ENCODE peak calls at places on chromosomes 12 and 14, in five cellular contexts. One of them, this sample, is unnamed.

GRCh38 chr14:57209561-57209960 is 59.1 kb downstream of the EXOC5 start:
- DNase-seq in IMR-90: peak
- DNase-seq in mesenchymal stem cell: peak
- DNase-seq in H9: no peak
- DNase-seq in neuronal stem cell: no peak
- DNase-seq in this sample: peak

GRCh38 chr14:27623782-27624181 is 1025.9 kb upstream of the NOVA1 start:
- DNase-seq in IMR-90: no peak
- DNase-seq in H9: no peak
- DNase-seq in neuronal stem cell: no peak
- DNase-seq in mesenchymal stem cell: no peak
- DNase-seq in this sample: no peak

GRCh38 chr14:70530417-70530816 is 4.4 kb downstream of the ADAM20 start:
- DNase-seq in IMR-90: no peak
- DNase-seq in mesenchymal stem cell: no peak
- DNase-seq in neuronal stem cell: no peak
- DNase-seq in H9: no peak
- DNase-seq in this sample: no peak

GRCh38 chr14:50000215-50001145 is 107.6 kb downstream of the ARF6 start:
- DNase-seq in H9: peak
- DNase-seq in IMR-90: peak
- DNase-seq in mesenchymal stem cell: peak
- DNase-seq in neuronal stem cell: no peak
- DNase-seq in this sample: peak

GRCh38 chr14:64293976-64294671 is at the start of gene ESR2:
- DNase-seq in mesenchymal stem cell: peak
- DNase-seq in IMR-90: peak
- DNase-seq in H9: peak
- DNase-seq in neuronal stem cell: peak
- DNase-seq in this sample: peak

GRCh38 chr14:90253826-90254225 is 2.5 kb upstream of the PSMC1 start:
- DNase-seq in mesenchymal stem cell: no peak
- DNase-seq in H9: no peak
- DNase-seq in IMR-90: no peak
- DNase-seq in neuronal stem cell: no peak
- DNase-seq in this sample: no peak

GRCh38 chr12:13039557-13039956 is 4.6 kb upstream of the FAM234B start:
- DNase-seq in H9: no peak
- DNase-seq in mesenchymal stem cell: no peak
- DNase-seq in IMR-90: no peak
- DNase-seq in neuronal stem cell: no peak
- DNase-seq in this sample: no peak

GRCh38 chr14:106372870-106373657 is 846.7 kb downstream of the TMEM121 start:
- DNase-seq in mesenchymal stem cell: no peak
- DNase-seq in IMR-90: no peak
- DNase-seq in neuronal stem cell: no peak
- DNase-seq in H9: no peak
- DNase-seq in this sample: peak

GRCh38 chr12:82124711-82125110 is 233.5 kb downstream of the CCDC59 start:
- DNase-seq in mesenchymal stem cell: no peak
- DNase-seq in IMR-90: no peak
- DNase-seq in neuronal stem cell: no peak
- DNase-seq in H9: no peak
- DNase-seq in this sample: no peak

GRCh38 chr14:35404246-35404495 is 378 bp downstream of the NFKBIA start:
- DNase-seq in IMR-90: no peak
- DNase-seq in neuronal stem cell: no peak
- DNase-seq in H9: no peak
- DNase-seq in mesenchymal stem cell: no peak
- DNase-seq in this sample: no peak
- H3K23ac ChIP-seq in IMR-90: peak
- H3K23ac ChIP-seq in neuronal stem cell: peak
- H3K23ac ChIP-seq in H9: no peak
- H3K23ac ChIP-seq in mesenchymal stem cell: peak
- H3K23ac ChIP-seq in this sample: no peak

GRCh38 chr12:7217475-7218069 is 28.1 kb downstream of the PEX5 start:
- DNase-seq in IMR-90: no peak
- DNase-seq in mesenchymal stem cell: no peak
- DNase-seq in neuronal stem cell: no peak
- DNase-seq in H9: no peak
- DNase-seq in this sample: no peak

GRCh38 chr12:7219599-7220243 is 30.2 kb downstream of the PEX5 start:
- DNase-seq in mesenchymal stem cell: peak
- DNase-seq in IMR-90: peak
- DNase-seq in neuronal stem cell: peak
- DNase-seq in H9: peak
- DNase-seq in this sample: peak

DNA sequence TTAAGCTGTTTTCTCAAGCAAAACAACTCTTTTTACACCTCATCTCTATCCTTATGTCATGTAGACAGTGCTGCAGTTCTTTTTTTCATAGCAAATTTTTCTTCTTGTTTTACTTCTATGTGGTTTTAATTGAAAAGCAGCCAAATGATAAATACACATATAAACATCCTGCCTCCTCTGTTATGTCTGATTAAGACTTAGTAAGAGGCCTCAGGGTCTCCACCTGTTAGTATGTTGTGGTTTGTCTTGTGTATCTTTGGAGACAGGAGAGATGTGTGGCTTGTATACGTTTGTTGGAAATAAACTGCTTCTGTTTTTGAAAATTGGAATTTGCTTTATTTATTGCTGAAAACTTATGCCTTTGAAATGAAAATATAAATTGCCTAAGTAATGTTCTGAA is 32.0 kb downstream of the PEX5 start:
- DNase-seq in neuronal stem cell: no peak
- DNase-seq in mesenchymal stem cell: peak
- DNase-seq in IMR-90: peak
- DNase-seq in H9: no peak
- DNase-seq in this sample: no peak
- H4K91ac ChIP-seq in neuronal stem cell: no peak
- H4K91ac ChIP-seq in mesenchymal stem cell: no peak
- H4K91ac ChIP-seq in IMR-90: no peak
- H4K91ac ChIP-seq in H9: no peak
- H4K91ac ChIP-seq in this sample: no peak

GRCh38 chr12:47205532-47206449 is 126.0 kb upstream of the AMIGO2 start:
- DNase-seq in mesenchymal stem cell: no peak
- DNase-seq in neuronal stem cell: no peak
- DNase-seq in IMR-90: no peak
- DNase-seq in H9: no peak
- DNase-seq in this sample: no peak

GRCh38 chr12:47209014-47209413 is 129.3 kb upstream of the AMIGO2 start:
- DNase-seq in IMR-90: no peak
- DNase-seq in neuronal stem cell: no peak
- DNase-seq in mesenchymal stem cell: no peak
- DNase-seq in H9: no peak
- DNase-seq in this sample: no peak

GRCh38 chr12:47207829-47208248 is 128.1 kb upstream of the AMIGO2 start:
- DNase-seq in H9: no peak
- DNase-seq in mesenchymal stem cell: no peak
- DNase-seq in neuronal stem cell: no peak
- DNase-seq in IMR-90: no peak
- DNase-seq in this sample: no peak

GRCh38 chr12:47206450-47206830 is 126.7 kb upstream of the AMIGO2 start:
- DNase-seq in IMR-90: no peak
- DNase-seq in H9: no peak
- DNase-seq in neuronal stem cell: no peak
- DNase-seq in mesenchymal stem cell: no peak
- DNase-seq in this sample: no peak

GRCh38 chr12:47207005-47207717 is 127.4 kb upstream of the AMIGO2 start:
- DNase-seq in mesenchymal stem cell: no peak
- DNase-seq in IMR-90: no peak
- DNase-seq in H9: no peak
- DNase-seq in neuronal stem cell: no peak
- DNase-seq in this sample: no peak
- H2BK5ac ChIP-seq in mesenchymal stem cell: no peak
- H2BK5ac ChIP-seq in IMR-90: no peak
- H2BK5ac ChIP-seq in H9: no peak
- H2BK5ac ChIP-seq in neuronal stem cell: no peak
- H2BK5ac ChIP-seq in this sample: no peak

DNA sequence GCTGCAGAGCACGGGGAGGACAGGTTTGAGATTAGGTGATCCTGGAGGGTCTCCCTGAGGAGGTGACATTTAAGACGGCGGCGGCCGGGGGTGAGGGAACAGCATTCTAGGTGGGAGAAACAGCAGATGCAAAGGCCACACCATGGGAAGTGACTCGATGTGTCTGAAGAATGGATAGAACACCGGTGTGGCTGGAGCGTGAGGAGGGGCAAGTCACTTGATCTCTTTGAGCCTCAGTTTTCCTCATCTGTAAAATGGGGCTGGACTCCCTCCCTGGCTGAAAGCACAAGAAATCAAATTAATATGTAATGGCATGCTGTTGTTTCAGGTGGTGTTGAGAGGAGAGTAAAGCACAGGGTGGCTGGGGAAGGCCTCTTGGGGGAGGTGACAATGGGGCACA is 10.0 kb upstream of the NCOR2 start:
- DNase-seq in IMR-90: no peak
- DNase-seq in H9: no peak
- DNase-seq in mesenchymal stem cell: no peak
- DNase-seq in neuronal stem cell: no peak
- DNase-seq in this sample: no peak
- H3K23ac ChIP-seq in IMR-90: no peak
- H3K23ac ChIP-seq in H9: no peak
- H3K23ac ChIP-seq in mesenchymal stem cell: no peak
- H3K23ac ChIP-seq in neuronal stem cell: no peak
- H3K23ac ChIP-seq in this sample: no peak

GRCh38 chr14:74979442-74980397 is 23.0 kb upstream of the EIF2B2 start:
- DNase-seq in IMR-90: peak
- DNase-seq in neuronal stem cell: no peak
- DNase-seq in H9: peak
- DNase-seq in mesenchymal stem cell: peak
- DNase-seq in this sample: peak
- H4K91ac ChIP-seq in IMR-90: no peak
- H4K91ac ChIP-seq in neuronal stem cell: no peak
- H4K91ac ChIP-seq in H9: no peak
- H4K91ac ChIP-seq in mesenchymal stem cell: peak
- H4K91ac ChIP-seq in this sample: peak

GRCh38 chr14:32019271-32019670 is 57.8 kb upstream of the ARHGAP5 start:
- DNase-seq in H9: no peak
- DNase-seq in mesenchymal stem cell: no peak
- DNase-seq in neuronal stem cell: no peak
- DNase-seq in IMR-90: no peak
- DNase-seq in this sample: no peak

GRCh38 chr14:32022525-32022924 is 54.6 kb upstream of the ARHGAP5 start:
- DNase-seq in IMR-90: no peak
- DNase-seq in mesenchymal stem cell: no peak
- DNase-seq in neuronal stem cell: no peak
- DNase-seq in H9: no peak
- DNase-seq in this sample: no peak

GRCh38 chr14:32020882-32021281 is 56.2 kb upstream of the ARHGAP5 start:
- DNase-seq in mesenchymal stem cell: no peak
- DNase-seq in IMR-90: no peak
- DNase-seq in neuronal stem cell: no peak
- DNase-seq in H9: no peak
- DNase-seq in this sample: no peak

GRCh38 chr14:32022938-32023466 is 54.1 kb upstream of the ARHGAP5 start:
- DNase-seq in H9: no peak
- DNase-seq in neuronal stem cell: no peak
- DNase-seq in mesenchymal stem cell: peak
- DNase-seq in IMR-90: no peak
- DNase-seq in this sample: no peak

DNA sequence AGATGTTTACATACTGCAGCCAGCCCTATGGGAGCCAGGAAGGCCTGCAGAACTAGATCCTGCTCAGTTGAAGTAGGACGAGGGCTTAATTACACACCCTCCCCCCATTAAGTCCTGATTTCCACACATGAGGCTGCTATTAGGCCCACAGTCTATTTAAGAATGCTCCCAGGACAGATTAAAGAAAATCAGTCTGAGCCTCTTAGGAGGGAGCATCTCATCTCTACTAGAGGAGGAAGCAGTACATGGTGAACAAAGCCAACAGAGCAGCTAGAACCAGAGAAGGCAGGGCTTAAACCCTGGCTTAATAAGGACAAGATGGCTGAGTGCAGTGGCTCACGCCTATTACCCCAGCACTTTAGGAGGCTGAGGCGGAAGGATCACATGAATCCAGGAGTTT is 55.8 kb upstream of the ARHGAP5 start:
- DNase-seq in IMR-90: no peak
- DNase-seq in H9: no peak
- DNase-seq in mesenchymal stem cell: no peak
- DNase-seq in neuronal stem cell: no peak
- DNase-seq in this sample: no peak
- H2BK5ac ChIP-seq in IMR-90: peak
- H2BK5ac ChIP-seq in H9: no peak
- H2BK5ac ChIP-seq in mesenchymal stem cell: peak
- H2BK5ac ChIP-seq in neuronal stem cell: peak
- H2BK5ac ChIP-seq in this sample: peak